ENCODE peak calls at places on chromosomes 3 and 15, in nine cellular contexts. W is HCT116, P is OCI-LY7, Y is neural progenitor cell, X is GM23248, B is GM23338, U is MM.1S, T is hepatocyte, A is SK-N-SH. L is an unnamed sample.

GRCh38 chr3:112979244-112979832 is 4.4 kb upstream of the CD200R1 start:
- DNase-seq in X (peak; percentile 65), Y (peak; percentile 51), W (peak; percentile 13), P (peak; percentile 63), B (peak; percentile 68), T (peak; percentile 57), U (peak; percentile 42), A (peak; percentile 16), L (peak; percentile 62)

GRCh38 chr3:168546707-168547106 is 451.0 kb upstream of the GOLIM4 start:
- DNase-seq in X (no peak), P (no peak), B (no peak), U (no peak), W (no peak), T (no peak), Y (no peak), A (no peak), L (no peak)

GRCh38 chr15:25242957-25243799 is 195.6 kb downstream of the UBE3A start:
- DNase-seq in A (no peak), W (no peak), T (no peak), P (no peak), B (no peak), U (no peak), Y (no peak), X (no peak), L (no peak)

GRCh38 chr15:39287322-39288195 is 293.3 kb upstream of the THBS1 start:
- DNase-seq in W (no peak), X (peak; percentile 68), P (no peak), T (no peak), U (no peak), A (no peak), B (no peak), Y (no peak), L (peak; percentile 90)

GRCh38 chr3:48642605-48643004 is 7.3 kb upstream of the SLC26A6 start:
- DNase-seq in P (no peak), W (no peak), X (no peak), Y (no peak), T (no peak), U (no peak), A (no peak), B (no peak), L (no peak)

GRCh38 chr3:134314588-134315285 is 59.5 kb downstream of the AMOTL2 start:
- DNase-seq in Y (no peak), A (no peak), B (no peak), W (no peak), P (no peak), X (peak; percentile 49), U (no peak), T (no peak), L (no peak)

GRCh38 chr3:66430876-66431275 is 69.9 kb downstream of the LRIG1 start:
- DNase-seq in A (no peak), Y (no peak), X (no peak), W (no peak), T (no peak), P (no peak), B (no peak), U (no peak), L (no peak)

GRCh38 chr3:44130249-44130648 is 111.4 kb upstream of the TOPAZ1 start:
- DNase-seq in X (no peak), T (no peak), W (no peak), Y (no peak), B (no peak), P (peak; percentile 59), A (no peak), U (peak; percentile 92), L (no peak)

GRCh38 chr3:174769171-174769570 is 90.0 kb upstream of the NAALADL2 start:
- DNase-seq in Y (no peak), X (no peak), W (no peak), U (no peak), P (no peak), T (no peak), A (no peak), B (no peak), L (peak; percentile 59)

GRCh38 chr3:188583476-188584161 is 429.7 kb downstream of the LPP start:
- DNase-seq in U (no peak), Y (no peak), X (no peak), T (peak; percentile 34), B (no peak), A (no peak), P (peak; percentile 10), W (no peak), L (peak; percentile 73)

GRCh38 chr3:171039674-171040073 is 13.2 kb upstream of the SLC2A2 start:
- DNase-seq in Y (no peak), W (no peak), T (no peak), P (no peak), X (no peak), B (no peak), A (no peak), U (no peak), L (no peak)

GRCh38 chr15:56244237-56244810 is 645 bp upstream of the RFX7 start:
- DNase-seq in W (no peak), X (peak; percentile 75), A (peak; percentile 80), Y (peak; percentile 80), B (peak; percentile 93), U (no peak), T (peak; percentile 60), P (peak; percentile 68), L (peak; percentile 19)

GRCh38 chr3:3189102-3189727 is 9.7 kb upstream of the CRBN start:
- DNase-seq in X (no peak), W (no peak), Y (no peak), B (no peak), A (peak; percentile 29), U (no peak), T (peak; percentile 10), P (no peak), L (no peak)

DNA sequence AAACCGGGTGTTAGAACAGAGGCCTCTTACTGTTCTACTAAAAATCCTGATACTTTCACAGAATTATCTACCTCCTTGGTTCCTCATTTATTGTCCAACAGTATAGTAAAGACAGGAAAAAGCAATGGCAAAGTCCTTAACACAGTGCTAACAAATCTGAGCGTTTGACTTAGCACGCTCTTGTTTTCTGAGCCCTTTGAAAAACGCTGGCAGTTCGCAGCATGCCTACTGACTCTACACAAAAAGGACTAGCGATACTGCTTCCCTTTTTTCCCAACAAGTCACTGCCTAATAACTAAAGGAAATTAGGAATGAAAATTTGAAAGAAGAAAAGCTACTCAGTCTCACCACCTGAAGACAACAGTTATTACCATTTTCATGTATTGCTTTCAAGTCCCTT is 34.8 kb upstream of the CEMIP start:
- DNase-seq in B (peak; percentile 20), P (no peak), U (no peak), Y (peak; percentile 68), A (no peak), T (no peak), X (no peak), W (no peak), L (no peak)
- H2AFZ ChIP-seq in B (no peak overlapping the region), P (no peak overlapping the region), U (no peak overlapping the region), Y (no peak overlapping the region), A (no peak overlapping the region), T (no peak overlapping the region), X (peak overlapping the region; percentile 1), W (no peak overlapping the region), L (no peak overlapping the region)

DNA sequence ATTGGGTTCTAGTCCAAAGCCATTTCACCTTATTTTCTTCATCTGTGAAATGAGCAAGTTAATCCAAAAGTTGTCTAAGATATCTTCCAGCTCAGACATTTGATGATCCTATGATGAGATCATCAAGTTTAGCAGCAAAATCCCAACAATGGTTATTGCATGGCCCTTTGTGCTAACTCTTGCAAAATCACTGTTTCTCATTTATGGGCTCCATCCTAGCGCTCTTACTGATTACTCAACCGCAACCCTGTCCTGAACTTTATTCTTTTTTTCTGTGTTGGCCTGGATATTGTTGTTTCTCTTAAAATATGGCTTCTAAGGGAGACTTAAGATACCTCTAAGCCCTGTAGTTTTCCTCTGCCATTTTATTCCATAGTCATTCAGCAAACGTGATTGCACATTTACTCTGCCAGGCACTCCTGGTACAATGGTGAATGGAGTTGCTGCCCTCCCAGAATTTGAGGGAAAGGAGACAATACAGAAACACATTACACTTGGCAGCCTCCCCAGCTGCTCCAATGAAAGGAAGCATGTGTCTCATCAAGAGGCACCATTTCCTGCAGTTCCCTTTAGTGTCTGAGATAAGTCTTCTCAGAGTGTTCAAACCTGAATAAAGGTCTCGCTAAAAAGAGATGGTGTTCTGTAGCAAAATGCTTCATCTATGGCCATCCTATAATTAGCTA is 4.4 kb downstream of the GXYLT2 start:
- DNase-seq in A (no peak), U (no peak), T (peak; percentile 55), X (peak; percentile 96), Y (no peak), W (no peak), P (no peak), B (no peak), L (peak; percentile 67)
- TF ChIP-seq EZH2phosphoT487 in A (no peak), U (no peak), T (no peak), X (no peak), Y (no peak), W (no peak), P (no peak), B (no peak), L (no peak)

GRCh38 chr3:150508401-150508800 is 37.9 kb downstream of the SERP1 start:
- DNase-seq in P (no peak), T (no peak), U (no peak), Y (no peak), B (no peak), X (no peak), A (no peak), W (no peak), L (no peak)
- H2AFZ ChIP-seq in P (no peak overlapping the region), T (no peak overlapping the region), U (no peak overlapping the region), Y (no peak overlapping the region), B (no peak overlapping the region), X (no peak overlapping the region), A (no peak overlapping the region), W (no peak overlapping the region), L (no peak overlapping the region)

GRCh38 chr3:14288833-14289451 is 110.3 kb downstream of the LSM3 start:
- DNase-seq in P (no peak), A (no peak), Y (no peak), U (no peak), W (no peak), B (no peak), X (no peak), T (no peak), L (no peak)

GRCh38 chr3:14288168-14288788 is 109.7 kb downstream of the LSM3 start:
- DNase-seq in Y (no peak), A (no peak), U (no peak), T (no peak), X (no peak), P (no peak), B (no peak), W (no peak), L (no peak)

GRCh38 chr3:14285526-14285925 is 106.9 kb downstream of the LSM3 start:
- DNase-seq in T (no peak), U (no peak), Y (peak; percentile 28), X (no peak), W (no peak), A (no peak), P (no peak), B (no peak), L (no peak)

GRCh38 chr3:14284694-14285404 is 106.2 kb downstream of the LSM3 start:
- DNase-seq in B (no peak), U (no peak), A (no peak), T (no peak), X (no peak), W (no peak), Y (no peak), P (no peak), L (no peak)

DNA sequence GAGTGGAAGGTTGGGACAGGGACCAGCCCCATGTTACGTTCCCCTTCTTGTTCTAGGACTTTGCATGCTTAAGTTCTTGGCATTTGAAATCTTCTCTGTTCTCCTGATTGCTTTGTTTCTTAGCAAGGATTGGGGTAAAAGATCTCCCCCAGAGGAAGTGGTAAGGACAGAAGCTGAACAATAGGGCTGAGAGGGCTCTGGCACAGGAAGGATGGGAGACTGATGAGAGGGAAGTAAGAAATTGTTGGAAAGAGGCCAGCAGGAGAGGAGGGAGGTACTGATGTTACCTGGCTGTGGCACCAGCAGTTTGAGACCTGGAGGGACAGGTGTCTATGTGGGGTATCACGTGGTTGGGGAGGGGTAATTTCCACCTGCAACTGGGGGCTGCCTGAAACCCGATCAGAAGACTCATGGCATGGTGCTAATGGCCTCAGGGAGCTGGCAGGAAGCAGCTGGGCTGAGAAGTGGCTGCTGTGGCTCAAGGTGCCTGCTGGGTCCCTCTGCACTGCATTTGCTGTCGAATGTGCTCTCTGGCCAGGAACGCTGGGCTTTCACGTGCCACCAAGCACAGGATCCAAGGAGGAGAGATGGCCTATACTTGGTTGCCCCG is 108.4 kb downstream of the LSM3 start:
- DNase-seq in P (peak; percentile 37), U (peak; percentile 18), Y (no peak), B (no peak), W (no peak), X (no peak), T (no peak), A (no peak), L (no peak)
- TF ChIP-seq EZH2phosphoT487 in P (no peak), U (no peak), Y (no peak), B (no peak), W (no peak), X (no peak), T (no peak), A (no peak), L (no peak)

L was measured in PC-3.